ENCODE peak calls at places on chromosomes 2 and 18, in four cellular contexts. E, J, M and V are unnamed samples.

GRCh38 chr2:227788556-227788955 is 25.1 kb upstream of the CCL20 start:
- DNase-seq in E (no peak), J (no peak), M (no peak), V (no peak)

GRCh38 chr2:169799555-169799954 is 884 bp downstream of the SSB start:
- DNase-seq in E (no peak), J (no peak), M (peak), V (no peak)

GRCh38 chr2:208112969-208113368 is 11.4 kb downstream of the CRYGD start:
- DNase-seq in E (no peak), J (no peak), M (no peak), V (no peak)

GRCh38 chr2:143254108-143254507 is 124.9 kb downstream of the ARHGAP15 start:
- DNase-seq in E (no peak), J (no peak), M (no peak), V (no peak)

GRCh38 chr2:241272298-241272721 is 43.2 kb downstream of the HDLBP start:
- DNase-seq in E (no peak), J (no peak), M (no peak), V (peak)

GRCh38 chr2:241091201-241091600 is 10.9 kb downstream of the MTERF4 start:
- DNase-seq in E (no peak), J (no peak), M (no peak), V (no peak)

GRCh38 chr2:207008105-207008990 is 69.0 kb downstream of the CPO start:
- DNase-seq in E (no peak), J (no peak), M (no peak), V (no peak)

GRCh38 chr2:104378853-104379374 is 475.0 kb upstream of the POU3F3 start:
- DNase-seq in E (peak), J (no peak), M (peak), V (no peak)

GRCh38 chr2:240551809-240552208 is 6.0 kb downstream of the ANKMY1 start:
- DNase-seq in E (no peak), J (no peak), M (no peak), V (no peak)

GRCh38 chr2:84631047-84631446 is 114.7 kb downstream of the DNAH6 start:
- DNase-seq in E (peak), J (no peak), M (peak), V (peak)

GRCh38 chr2:23007836-23008235 is 377.1 kb upstream of the KLHL29 start:
- DNase-seq in E (no peak), J (no peak), M (no peak), V (no peak)

GRCh38 chr18:73594749-73595148 is 552.9 kb downstream of the FBXO15 start:
- DNase-seq in E (no peak), J (no peak), M (no peak), V (no peak)

GRCh38 chr2:88658890-88659881 is 31.9 kb upstream of the EIF2AK3 start:
- DNase-seq in E (no peak), J (no peak), M (peak), V (no peak)

GRCh38 chr2:101958071-101958470 is 33.7 kb upstream of the IL1R2 start:
- DNase-seq in E (no peak), J (no peak), M (no peak), V (no peak)

GRCh38 chr18:55237665-55238064 is 278.4 kb upstream of the CCDC68 start:
- DNase-seq in E (no peak), J (no peak), M (no peak), V (no peak)

GRCh38 chr2:225494100-225494459 is 94.6 kb downstream of the NYAP2 start:
- DNase-seq in E (no peak), J (no peak), M (no peak), V (no peak)
- TF ChIP-seq POLR2AphosphoS2 in E (no peak), J (no peak), M (no peak), V (no peak)

DNA sequence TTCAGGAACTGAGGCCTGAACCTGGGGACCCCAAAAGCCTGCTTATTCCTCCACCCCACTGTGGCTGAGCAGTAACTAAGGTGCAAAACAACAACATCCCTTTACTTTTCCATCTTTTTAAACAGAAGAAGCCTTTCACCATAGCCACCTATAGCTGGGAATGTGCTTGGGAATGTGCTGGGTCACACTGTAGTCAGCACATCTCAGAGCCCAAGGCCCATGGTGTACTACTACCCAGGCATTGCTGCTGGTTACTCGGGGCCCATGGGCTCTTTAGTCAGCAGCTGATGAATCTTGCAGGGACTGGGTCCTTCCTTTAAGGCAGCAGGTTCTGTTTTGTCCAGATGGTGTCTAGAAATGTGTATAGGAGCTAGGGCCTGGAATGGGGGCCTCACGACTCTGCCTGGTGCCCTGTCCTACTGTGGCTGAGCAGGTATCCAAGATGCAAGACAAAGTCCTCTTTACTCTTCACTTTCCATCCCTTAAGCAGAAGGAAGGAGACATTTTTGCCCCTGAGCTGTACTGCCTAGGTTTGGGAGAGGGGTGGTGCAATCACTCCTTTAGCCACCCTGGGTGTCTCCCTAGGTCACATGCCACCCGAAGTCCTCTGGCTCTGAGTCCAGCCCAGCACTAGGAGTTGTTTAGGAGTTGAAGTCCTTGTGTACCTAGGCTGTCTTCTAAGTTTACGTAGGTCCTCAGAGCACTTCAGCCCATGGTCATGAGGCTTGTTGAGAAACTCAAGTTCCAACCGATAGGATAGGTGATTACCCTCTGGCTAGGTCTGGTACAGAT is 70.1 kb downstream of the OXER1 start:
- DNase-seq in E (no peak), J (no peak), M (no peak), V (no peak)
- TF ChIP-seq POLR2AphosphoS2 in E (no peak), J (no peak), M (no peak), V (no peak)

GRCh38 chr18:59994357-59994756 is 94.6 kb downstream of the PMAIP1 start:
- DNase-seq in E (no peak), J (no peak), M (no peak), V (no peak)
- TF ChIP-seq POLR2AphosphoS2 in E (no peak), J (no peak), M (no peak), V (no peak)

DNA sequence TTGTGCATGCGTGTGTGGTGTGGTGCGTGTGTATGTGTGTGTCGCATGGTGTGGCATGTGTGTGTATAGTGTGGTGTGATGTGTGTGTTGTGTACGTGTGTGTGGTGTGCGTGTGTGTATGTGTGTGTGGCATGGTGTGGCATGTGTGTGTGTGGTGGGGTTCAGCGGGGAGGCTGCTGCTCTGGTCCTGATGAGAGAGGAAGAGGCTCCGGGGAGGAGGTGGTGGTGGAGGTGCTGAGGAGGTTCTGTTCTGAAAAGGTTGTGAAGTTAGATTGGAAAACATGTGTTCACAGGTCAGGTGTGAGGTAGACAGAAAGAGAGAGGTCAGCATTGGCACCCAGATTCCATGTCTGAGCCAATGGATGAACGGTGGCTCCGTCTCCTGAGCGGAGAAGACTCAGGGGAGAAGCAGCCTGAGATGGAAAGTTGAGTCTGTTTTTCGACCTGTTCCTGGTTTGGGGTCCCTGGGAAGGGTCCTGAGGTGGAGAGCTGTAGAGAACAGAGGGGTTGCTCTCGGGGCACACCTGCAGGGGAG is 67.2 kb upstream of the HDAC4 start:
- DNase-seq in E (no peak), J (no peak), M (no peak), V (no peak)
- TF ChIP-seq POLR2AphosphoS2 in E (no peak), J (no peak), M (no peak), V (no peak)

GRCh38 chr2:81645750-81646301 is 1341.3 kb upstream of the LRRTM1 start:
- DNase-seq in E (no peak), J (peak), M (no peak), V (no peak)
- TF ChIP-seq POLR2AphosphoS2 in E (no peak), J (no peak), M (no peak), V (no peak)